ENCODE peak calls at places on chromosomes 6 and 20, in four cellular contexts. One of them, this sample, is unnamed.

GRCh38 chr6:8652710-8653109 is 217.4 kb upstream of the SLC35B3 start:
- DNase-seq in IMR-90: no peak
- DNase-seq in HepG2: peak
- DNase-seq in A549: no peak
- DNase-seq in this sample: no peak

GRCh38 chr20:38134427-38135281 is 30.4 kb downstream of the TGM2 start:
- DNase-seq in IMR-90: peak
- DNase-seq in HepG2: peak
- DNase-seq in A549: no peak
- DNase-seq in this sample: peak

GRCh38 chr20:47231382-47232042 is 125.0 kb downstream of the ZMYND8 start:
- DNase-seq in IMR-90: peak
- DNase-seq in A549: no peak
- DNase-seq in HepG2: no peak
- DNase-seq in this sample: no peak

GRCh38 chr6:72422126-72422680 is 199.7 kb upstream of the KCNQ5 start:
- DNase-seq in HepG2: no peak
- DNase-seq in IMR-90: peak
- DNase-seq in A549: no peak
- DNase-seq in this sample: no peak

GRCh38 chr6:41663558-41663957 is 25.3 kb downstream of the MDFI start:
- DNase-seq in HepG2: no peak
- DNase-seq in IMR-90: no peak
- DNase-seq in A549: no peak
- DNase-seq in this sample: no peak

GRCh38 chr6:120077489-120077888 is 727.9 kb upstream of the MAN1A1 start:
- DNase-seq in A549: no peak
- DNase-seq in HepG2: no peak
- DNase-seq in IMR-90: no peak
- DNase-seq in this sample: no peak

GRCh38 chr6:1049900-1050299 is 262.0 kb upstream of the FOXQ1 start:
- DNase-seq in A549: no peak
- DNase-seq in HepG2: no peak
- DNase-seq in IMR-90: no peak
- DNase-seq in this sample: no peak

GRCh38 chr20:17849901-17850673 is 118.5 kb downstream of the SNX5 start:
- DNase-seq in IMR-90: peak
- DNase-seq in A549: peak
- DNase-seq in HepG2: peak
- DNase-seq in this sample: no peak

GRCh38 chr6:134103004-134103403 is 50.6 kb upstream of the SLC2A12 start:
- DNase-seq in A549: no peak
- DNase-seq in HepG2: no peak
- DNase-seq in IMR-90: no peak
- DNase-seq in this sample: no peak

GRCh38 chr20:49866051-49866450 is 49.3 kb downstream of the SPATA2 start:
- DNase-seq in A549: no peak
- DNase-seq in IMR-90: peak
- DNase-seq in HepG2: no peak
- DNase-seq in this sample: no peak
- TF ChIP-seq USF2 in A549: no peak
- TF ChIP-seq USF2 in IMR-90: no peak
- TF ChIP-seq USF2 in HepG2: no peak
- TF ChIP-seq USF2 in this sample: no peak

DNA sequence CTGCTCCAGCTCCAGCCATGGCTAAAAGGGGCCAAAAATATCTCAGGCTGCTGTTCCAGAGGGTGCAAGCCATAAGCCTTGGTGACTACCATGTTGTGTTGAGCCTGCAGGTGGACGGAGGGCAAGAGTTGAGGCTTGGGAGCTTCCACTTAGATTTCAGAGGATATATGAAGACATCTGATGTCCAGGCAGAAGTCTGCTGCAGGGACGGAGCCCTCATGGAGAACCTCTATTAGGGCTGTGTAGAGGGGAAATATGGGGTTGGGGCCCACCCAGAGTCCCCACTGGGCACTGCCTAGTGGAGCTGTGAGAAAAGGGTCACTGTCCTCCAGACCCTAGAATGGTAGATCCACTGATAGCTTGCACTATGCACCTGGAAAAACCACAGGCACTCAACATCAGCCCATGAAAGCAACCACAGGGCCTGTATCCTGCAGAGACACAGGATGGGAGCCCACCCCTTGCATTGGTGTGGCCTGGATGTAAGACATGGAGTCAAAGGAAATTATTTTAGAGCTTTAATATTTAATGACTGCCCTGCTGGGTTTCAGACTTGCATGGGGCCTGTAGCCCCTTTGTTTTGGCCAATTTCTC is 70.5 kb downstream of the NINL start:
- DNase-seq in A549: no peak
- DNase-seq in IMR-90: no peak
- DNase-seq in HepG2: no peak
- DNase-seq in this sample: no peak
- TF ChIP-seq MAZ in A549: no peak
- TF ChIP-seq MAZ in IMR-90: no peak
- TF ChIP-seq MAZ in HepG2: no peak
- TF ChIP-seq MAZ in this sample: no peak

DNA sequence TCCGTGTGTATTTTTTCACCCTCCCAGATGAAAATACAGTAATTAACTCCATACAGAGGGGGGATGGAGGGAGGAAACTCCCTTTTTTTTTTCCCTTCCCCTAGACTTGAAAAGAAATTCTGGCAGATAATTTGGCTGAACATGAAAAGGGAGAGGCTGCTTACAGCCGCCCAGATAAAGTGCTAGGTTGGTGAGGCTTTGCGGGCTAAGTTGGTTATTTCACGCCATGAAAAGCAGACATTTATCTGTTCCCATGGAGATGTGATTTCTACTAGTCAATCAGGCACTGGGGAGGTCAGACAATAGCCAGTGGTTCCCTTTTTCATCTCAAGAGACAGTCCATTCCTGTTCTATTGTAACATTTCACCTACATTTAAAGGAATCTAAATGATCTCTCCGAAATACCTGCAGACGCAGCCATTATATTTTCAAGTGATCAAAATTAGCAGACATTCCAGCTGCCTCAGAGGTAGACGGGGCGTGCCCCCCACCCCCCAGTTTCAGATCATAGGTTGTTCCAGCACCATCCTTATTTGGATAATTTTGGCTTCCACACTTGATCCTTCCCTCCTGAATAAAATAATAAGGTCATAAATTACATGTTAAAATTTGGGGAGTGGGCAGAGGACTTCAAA is 143.9 kb upstream of the ZNF217 start:
- DNase-seq in HepG2: no peak
- DNase-seq in A549: no peak
- DNase-seq in IMR-90: no peak
- DNase-seq in this sample: no peak
- TF ChIP-seq USF2 in HepG2: no peak
- TF ChIP-seq USF2 in A549: no peak
- TF ChIP-seq USF2 in IMR-90: no peak
- TF ChIP-seq USF2 in this sample: no peak

GRCh38 chr20:34111712-34112599 is at the start of gene EIF2S2:
- DNase-seq in HepG2: peak
- DNase-seq in IMR-90: peak
- DNase-seq in A549: peak
- DNase-seq in this sample: peak

GRCh38 chr20:34111057-34111711 is 859 bp downstream of the EIF2S2 start:
- DNase-seq in HepG2: no peak
- DNase-seq in A549: no peak
- DNase-seq in IMR-90: peak
- DNase-seq in this sample: no peak

GRCh38 chr20:34109442-34109841 is 2.6 kb downstream of the EIF2S2 start:
- DNase-seq in A549: no peak
- DNase-seq in IMR-90: no peak
- DNase-seq in HepG2: no peak
- DNase-seq in this sample: no peak

GRCh38 chr20:34108616-34109174 is 3.3 kb downstream of the EIF2S2 start:
- DNase-seq in HepG2: no peak
- DNase-seq in A549: no peak
- DNase-seq in IMR-90: no peak
- DNase-seq in this sample: no peak

GRCh38 chr20:34110025-34111013 is 1.7 kb downstream of the EIF2S2 start:
- DNase-seq in A549: no peak
- DNase-seq in IMR-90: peak
- DNase-seq in HepG2: peak
- DNase-seq in this sample: no peak
- TF ChIP-seq MAZ in A549: no peak
- TF ChIP-seq MAZ in IMR-90: no peak
- TF ChIP-seq MAZ in HepG2: no peak
- TF ChIP-seq MAZ in this sample: no peak

GRCh38 chr20:43939762-43940121 is 25.1 kb downstream of the TOX2 start:
- DNase-seq in A549: no peak
- DNase-seq in HepG2: no peak
- DNase-seq in IMR-90: no peak
- DNase-seq in this sample: no peak

GRCh38 chr20:43940518-43941225 is 26.0 kb downstream of the TOX2 start:
- DNase-seq in A549: no peak
- DNase-seq in IMR-90: no peak
- DNase-seq in HepG2: no peak
- DNase-seq in this sample: no peak

GRCh38 chr20:43942661-43943285 is 28.1 kb downstream of the TOX2 start:
- DNase-seq in IMR-90: peak
- DNase-seq in A549: no peak
- DNase-seq in HepG2: no peak
- DNase-seq in this sample: no peak

GRCh38 chr20:43942213-43942590 is 27.6 kb downstream of the TOX2 start:
- DNase-seq in A549: no peak
- DNase-seq in IMR-90: no peak
- DNase-seq in HepG2: no peak
- DNase-seq in this sample: no peak

DNA sequence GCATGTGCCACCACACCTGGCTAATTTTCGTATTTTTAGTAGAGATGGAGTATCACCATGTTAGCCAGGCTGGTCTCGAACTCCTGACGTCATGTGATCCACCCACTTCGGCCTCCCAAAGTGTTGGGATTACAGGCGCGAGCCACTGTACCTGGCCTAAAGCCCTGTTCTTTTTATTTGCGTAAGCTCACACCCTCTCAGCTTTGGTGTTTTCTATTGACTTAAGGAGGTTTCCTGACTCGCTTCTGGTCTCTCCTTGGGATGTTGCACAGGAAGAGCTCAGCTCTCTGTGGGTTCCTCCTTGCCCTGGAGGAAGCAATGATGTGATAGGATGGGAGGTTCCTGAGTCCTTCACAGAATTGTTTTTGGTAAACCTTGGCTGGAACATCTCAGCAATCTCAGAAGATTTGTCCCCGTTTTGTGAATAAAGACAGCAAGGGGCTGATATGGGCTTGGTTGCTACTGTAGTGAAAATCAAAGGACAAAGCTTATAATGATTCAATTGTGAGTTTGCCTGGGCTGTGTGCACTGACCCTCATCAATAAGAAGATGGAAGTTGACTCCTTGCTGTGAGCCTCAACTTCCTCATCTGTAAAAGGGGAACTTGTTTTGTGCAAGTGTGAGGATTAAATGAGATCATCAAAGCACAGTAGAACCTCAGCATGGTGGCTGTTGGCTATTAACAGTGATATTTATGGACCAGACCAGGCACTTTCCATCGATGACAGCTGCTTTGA is 27.0 kb downstream of the TOX2 start:
- DNase-seq in HepG2: no peak
- DNase-seq in IMR-90: peak
- DNase-seq in A549: peak
- DNase-seq in this sample: no peak
- TF ChIP-seq USF2 in HepG2: no peak
- TF ChIP-seq USF2 in IMR-90: no peak
- TF ChIP-seq USF2 in A549: no peak
- TF ChIP-seq USF2 in this sample: no peak

DNA sequence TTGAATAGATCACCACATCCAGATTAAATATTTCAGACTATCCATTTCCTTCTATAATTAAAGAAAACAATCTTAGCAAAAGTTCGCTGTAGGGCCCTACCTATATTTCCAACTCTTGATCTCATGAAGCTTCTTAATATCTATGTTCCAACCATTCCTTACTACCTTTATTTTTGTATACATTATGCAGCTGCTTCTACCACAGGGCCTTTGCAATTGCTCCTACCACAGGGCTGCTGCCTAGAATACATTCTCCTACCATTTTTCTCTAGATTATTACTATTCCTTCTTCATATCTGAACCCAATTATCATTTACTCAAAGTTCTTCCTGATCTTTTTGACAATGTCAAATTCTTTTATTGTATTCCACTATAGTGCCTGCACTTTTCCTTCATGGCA is 516.6 kb downstream of the RFPL4B start:
- DNase-seq in A549: no peak
- DNase-seq in IMR-90: no peak
- DNase-seq in HepG2: no peak
- DNase-seq in this sample: no peak
- TF ChIP-seq MAZ in A549: no peak
- TF ChIP-seq MAZ in IMR-90: no peak
- TF ChIP-seq MAZ in HepG2: no peak
- TF ChIP-seq MAZ in this sample: no peak

DNA sequence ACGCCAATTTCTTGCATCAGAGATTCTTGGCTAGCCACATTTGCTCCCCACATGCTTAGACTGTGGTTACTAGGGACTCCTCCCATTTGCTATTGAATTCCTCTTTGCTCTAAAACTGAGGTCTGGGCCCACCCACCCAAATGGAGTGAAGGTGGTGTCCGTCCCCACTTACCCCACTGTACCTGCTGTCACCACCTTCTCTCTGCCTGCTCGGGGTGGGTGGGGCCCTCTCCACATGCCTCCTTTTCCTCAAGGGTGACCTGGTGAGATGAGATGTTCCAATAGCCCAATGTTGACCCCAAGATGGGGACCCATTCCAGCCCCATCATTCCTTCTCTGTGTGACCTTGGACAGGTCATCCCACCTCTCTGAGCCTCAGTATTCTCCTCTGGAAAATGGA is 74.6 kb downstream of the GNAS-AS1 start:
- DNase-seq in IMR-90: no peak
- DNase-seq in A549: no peak
- DNase-seq in HepG2: no peak
- DNase-seq in this sample: no peak
- TF ChIP-seq USF2 in IMR-90: no peak
- TF ChIP-seq USF2 in A549: no peak
- TF ChIP-seq USF2 in HepG2: no peak
- TF ChIP-seq USF2 in this sample: no peak

GRCh38 chr20:53622247-53623114 is 28.8 kb upstream of the ZNF217 start:
- DNase-seq in IMR-90: no peak
- DNase-seq in HepG2: peak
- DNase-seq in A549: no peak
- DNase-seq in this sample: no peak
- TF ChIP-seq MAZ in IMR-90: no peak
- TF ChIP-seq MAZ in HepG2: no peak
- TF ChIP-seq MAZ in A549: no peak
- TF ChIP-seq MAZ in this sample: peak